ENCODE peak calls at places on chromosomes 5 and 9, in six cellular contexts. One of them, this sample, is unnamed.

GRCh38 chr5:115873392-115873791 is 31.7 kb downstream of the AP3S1 start:
- DNase-seq in psoas muscle: no peak
- DNase-seq in iris pigment epithelial cell: peak; percentile 77
- DNase-seq in T1000: no peak
- DNase-seq in activated effector memory CD4-positive, alpha-beta T cell treated with anti-CD3 and anti-CD28 coated beads, Interleukin-2, amount 50 U/mL, for 16 hours: no peak
- DNase-seq in stimulated activated CD4-positive, alpha-beta T cell treated with anti-CD3 and anti-CD28 coated beads, Interleukin-2, amount 100 ng/mL, for 4 hours: no peak
- DNase-seq in this sample: no peak

GRCh38 chr5:43203373-43203772 is 11.3 kb downstream of the NIM1K start:
- DNase-seq in psoas muscle: no peak
- DNase-seq in iris pigment epithelial cell: no peak
- DNase-seq in T1000: no peak
- DNase-seq in activated effector memory CD4-positive, alpha-beta T cell treated with anti-CD3 and anti-CD28 coated beads, Interleukin-2, amount 50 U/mL, for 16 hours: no peak
- DNase-seq in stimulated activated CD4-positive, alpha-beta T cell treated with anti-CD3 and anti-CD28 coated beads, Interleukin-2, amount 100 ng/mL, for 4 hours: no peak
- DNase-seq in this sample: no peak

GRCh38 chr9:71368157-71368556 is 246.7 kb upstream of the TRPM3 start:
- DNase-seq in psoas muscle: no peak
- DNase-seq in iris pigment epithelial cell: no peak
- DNase-seq in T1000: no peak
- DNase-seq in activated effector memory CD4-positive, alpha-beta T cell treated with anti-CD3 and anti-CD28 coated beads, Interleukin-2, amount 50 U/mL, for 16 hours: no peak
- DNase-seq in stimulated activated CD4-positive, alpha-beta T cell treated with anti-CD3 and anti-CD28 coated beads, Interleukin-2, amount 100 ng/mL, for 4 hours: no peak
- DNase-seq in this sample: no peak

GRCh38 chr5:89213584-89213983 is 330.6 kb upstream of the MEF2C start:
- DNase-seq in psoas muscle: no peak
- DNase-seq in iris pigment epithelial cell: peak; percentile 33
- DNase-seq in T1000: no peak
- DNase-seq in activated effector memory CD4-positive, alpha-beta T cell treated with anti-CD3 and anti-CD28 coated beads, Interleukin-2, amount 50 U/mL, for 16 hours: no peak
- DNase-seq in stimulated activated CD4-positive, alpha-beta T cell treated with anti-CD3 and anti-CD28 coated beads, Interleukin-2, amount 100 ng/mL, for 4 hours: no peak
- DNase-seq in this sample: no peak

GRCh38 chr9:96150324-96151023 is 151.5 kb downstream of the HSD17B3 start:
- DNase-seq in psoas muscle: no peak
- DNase-seq in iris pigment epithelial cell: no peak
- DNase-seq in T1000: no peak
- DNase-seq in activated effector memory CD4-positive, alpha-beta T cell treated with anti-CD3 and anti-CD28 coated beads, Interleukin-2, amount 50 U/mL, for 16 hours: peak; percentile 65
- DNase-seq in stimulated activated CD4-positive, alpha-beta T cell treated with anti-CD3 and anti-CD28 coated beads, Interleukin-2, amount 100 ng/mL, for 4 hours: peak; percentile 25
- DNase-seq in this sample: no peak

GRCh38 chr5:77143998-77144836 is 57.1 kb upstream of the ZBED3 start:
- DNase-seq in psoas muscle: peak; percentile 80
- DNase-seq in iris pigment epithelial cell: peak; percentile 79
- DNase-seq in T1000: peak; percentile 44
- DNase-seq in activated effector memory CD4-positive, alpha-beta T cell treated with anti-CD3 and anti-CD28 coated beads, Interleukin-2, amount 50 U/mL, for 16 hours: peak; percentile 75
- DNase-seq in stimulated activated CD4-positive, alpha-beta T cell treated with anti-CD3 and anti-CD28 coated beads, Interleukin-2, amount 100 ng/mL, for 4 hours: peak; percentile 46
- DNase-seq in this sample: peak; percentile 31

GRCh38 chr5:94745786-94746730 is 127.6 kb downstream of the SLF1 start:
- DNase-seq in psoas muscle: no peak
- DNase-seq in iris pigment epithelial cell: peak; percentile 76
- DNase-seq in T1000: no peak
- DNase-seq in activated effector memory CD4-positive, alpha-beta T cell treated with anti-CD3 and anti-CD28 coated beads, Interleukin-2, amount 50 U/mL, for 16 hours: no peak
- DNase-seq in stimulated activated CD4-positive, alpha-beta T cell treated with anti-CD3 and anti-CD28 coated beads, Interleukin-2, amount 100 ng/mL, for 4 hours: no peak
- DNase-seq in this sample: no peak

GRCh38 chr9:73426226-73426625 is 274.6 kb downstream of the ANXA1 start:
- DNase-seq in psoas muscle: no peak
- DNase-seq in iris pigment epithelial cell: no peak
- DNase-seq in T1000: no peak
- DNase-seq in activated effector memory CD4-positive, alpha-beta T cell treated with anti-CD3 and anti-CD28 coated beads, Interleukin-2, amount 50 U/mL, for 16 hours: no peak
- DNase-seq in stimulated activated CD4-positive, alpha-beta T cell treated with anti-CD3 and anti-CD28 coated beads, Interleukin-2, amount 100 ng/mL, for 4 hours: no peak
- DNase-seq in this sample: no peak

GRCh38 chr9:129151469-129151868 is 26.6 kb downstream of the IER5L start:
- DNase-seq in psoas muscle: no peak
- DNase-seq in iris pigment epithelial cell: no peak
- DNase-seq in T1000: no peak
- DNase-seq in activated effector memory CD4-positive, alpha-beta T cell treated with anti-CD3 and anti-CD28 coated beads, Interleukin-2, amount 50 U/mL, for 16 hours: no peak
- DNase-seq in stimulated activated CD4-positive, alpha-beta T cell treated with anti-CD3 and anti-CD28 coated beads, Interleukin-2, amount 100 ng/mL, for 4 hours: no peak
- DNase-seq in this sample: no peak

GRCh38 chr9:75499812-75500211 is 390.7 kb upstream of the PCSK5 start:
- DNase-seq in psoas muscle: no peak
- DNase-seq in iris pigment epithelial cell: no peak
- DNase-seq in T1000: no peak
- DNase-seq in activated effector memory CD4-positive, alpha-beta T cell treated with anti-CD3 and anti-CD28 coated beads, Interleukin-2, amount 50 U/mL, for 16 hours: no peak
- DNase-seq in stimulated activated CD4-positive, alpha-beta T cell treated with anti-CD3 and anti-CD28 coated beads, Interleukin-2, amount 100 ng/mL, for 4 hours: no peak
- DNase-seq in this sample: no peak

GRCh38 chr5:149002053-149002452 is 60.8 kb downstream of the SH3TC2 start:
- DNase-seq in psoas muscle: peak; percentile 64
- DNase-seq in iris pigment epithelial cell: peak; percentile 99
- DNase-seq in T1000: peak; percentile 85
- DNase-seq in activated effector memory CD4-positive, alpha-beta T cell treated with anti-CD3 and anti-CD28 coated beads, Interleukin-2, amount 50 U/mL, for 16 hours: no peak
- DNase-seq in stimulated activated CD4-positive, alpha-beta T cell treated with anti-CD3 and anti-CD28 coated beads, Interleukin-2, amount 100 ng/mL, for 4 hours: no peak
- DNase-seq in this sample: no peak

GRCh38 chr9:132472199-132472598 is 62.2 kb downstream of the CFAP77 start:
- DNase-seq in psoas muscle: no peak
- DNase-seq in iris pigment epithelial cell: no peak
- DNase-seq in T1000: no peak
- DNase-seq in activated effector memory CD4-positive, alpha-beta T cell treated with anti-CD3 and anti-CD28 coated beads, Interleukin-2, amount 50 U/mL, for 16 hours: no peak
- DNase-seq in stimulated activated CD4-positive, alpha-beta T cell treated with anti-CD3 and anti-CD28 coated beads, Interleukin-2, amount 100 ng/mL, for 4 hours: no peak
- DNase-seq in this sample: no peak

GRCh38 chr9:86580688-86581087 is 226.5 kb upstream of the TUT7 start:
- DNase-seq in psoas muscle: no peak
- DNase-seq in iris pigment epithelial cell: no peak
- DNase-seq in T1000: no peak
- DNase-seq in activated effector memory CD4-positive, alpha-beta T cell treated with anti-CD3 and anti-CD28 coated beads, Interleukin-2, amount 50 U/mL, for 16 hours: no peak
- DNase-seq in stimulated activated CD4-positive, alpha-beta T cell treated with anti-CD3 and anti-CD28 coated beads, Interleukin-2, amount 100 ng/mL, for 4 hours: no peak
- DNase-seq in this sample: no peak

GRCh38 chr9:12718482-12719026 is 25.4 kb downstream of the TYRP1 start:
- DNase-seq in psoas muscle: no peak
- DNase-seq in iris pigment epithelial cell: peak; percentile 78
- DNase-seq in T1000: no peak
- DNase-seq in activated effector memory CD4-positive, alpha-beta T cell treated with anti-CD3 and anti-CD28 coated beads, Interleukin-2, amount 50 U/mL, for 16 hours: no peak
- DNase-seq in stimulated activated CD4-positive, alpha-beta T cell treated with anti-CD3 and anti-CD28 coated beads, Interleukin-2, amount 100 ng/mL, for 4 hours: no peak
- DNase-seq in this sample: no peak

This sample was measured in naive B cell.